ENCODE peak calls at places on chromosomes 1 and 21, in five cellular contexts. One of them, this sample, is unnamed.

GRCh38 chr1:10640843-10641553 is 155.4 kb downstream of the CASZ1 start:
- DNase-seq in lung microvascular endothelial cell: no peak
- DNase-seq in CD8-positive, alpha-beta memory T cell: no peak
- DNase-seq in omental fat pad: no peak
- DNase-seq in stimulated activated CD8-positive, alpha-beta memory T cell treated with anti-CD3 and anti-CD28 coated beads, Interleukin-15, amount 100 ng/mL, for 1 hour: no peak
- DNase-seq in this sample: no peak

GRCh38 chr1:186680031-186681012 is at the start of gene PTGS2:
- DNase-seq in lung microvascular endothelial cell: peak; percentile 95
- DNase-seq in CD8-positive, alpha-beta memory T cell: no peak
- DNase-seq in omental fat pad: peak; percentile 57
- DNase-seq in stimulated activated CD8-positive, alpha-beta memory T cell treated with anti-CD3 and anti-CD28 coated beads, Interleukin-15, amount 100 ng/mL, for 1 hour: no peak
- DNase-seq in this sample: no peak

GRCh38 chr1:65310078-65310587 is 790 bp downstream of the DNAJC6 start:
- DNase-seq in lung microvascular endothelial cell: no peak
- DNase-seq in CD8-positive, alpha-beta memory T cell: no peak
- DNase-seq in omental fat pad: no peak
- DNase-seq in stimulated activated CD8-positive, alpha-beta memory T cell treated with anti-CD3 and anti-CD28 coated beads, Interleukin-15, amount 100 ng/mL, for 1 hour: no peak
- DNase-seq in this sample: no peak

GRCh38 chr1:172167801-172168596 is 252.5 kb upstream of the C1orf105 start:
- DNase-seq in lung microvascular endothelial cell: no peak
- DNase-seq in CD8-positive, alpha-beta memory T cell: no peak
- DNase-seq in omental fat pad: no peak
- DNase-seq in stimulated activated CD8-positive, alpha-beta memory T cell treated with anti-CD3 and anti-CD28 coated beads, Interleukin-15, amount 100 ng/mL, for 1 hour: no peak
- DNase-seq in this sample: no peak

GRCh38 chr1:12580054-12580887 is 37.7 kb downstream of the DHRS3 start:
- DNase-seq in lung microvascular endothelial cell: no peak
- DNase-seq in CD8-positive, alpha-beta memory T cell: no peak
- DNase-seq in omental fat pad: no peak
- DNase-seq in stimulated activated CD8-positive, alpha-beta memory T cell treated with anti-CD3 and anti-CD28 coated beads, Interleukin-15, amount 100 ng/mL, for 1 hour: no peak
- DNase-seq in this sample: no peak

GRCh38 chr1:163035791-163036249 is 33.3 kb upstream of the RGS4 start:
- DNase-seq in lung microvascular endothelial cell: peak; percentile 14
- DNase-seq in CD8-positive, alpha-beta memory T cell: no peak
- DNase-seq in omental fat pad: no peak
- DNase-seq in stimulated activated CD8-positive, alpha-beta memory T cell treated with anti-CD3 and anti-CD28 coated beads, Interleukin-15, amount 100 ng/mL, for 1 hour: no peak
- DNase-seq in this sample: no peak

GRCh38 chr1:7589774-7590425 is 181.2 kb upstream of the VAMP3 start:
- DNase-seq in lung microvascular endothelial cell: no peak
- DNase-seq in CD8-positive, alpha-beta memory T cell: peak; percentile 19
- DNase-seq in omental fat pad: no peak
- DNase-seq in stimulated activated CD8-positive, alpha-beta memory T cell treated with anti-CD3 and anti-CD28 coated beads, Interleukin-15, amount 100 ng/mL, for 1 hour: no peak
- DNase-seq in this sample: no peak

GRCh38 chr1:85449356-85449755 is 15.6 kb downstream of the DDAH1 start:
- DNase-seq in lung microvascular endothelial cell: peak; percentile 22
- DNase-seq in CD8-positive, alpha-beta memory T cell: no peak
- DNase-seq in omental fat pad: no peak
- DNase-seq in stimulated activated CD8-positive, alpha-beta memory T cell treated with anti-CD3 and anti-CD28 coated beads, Interleukin-15, amount 100 ng/mL, for 1 hour: no peak
- DNase-seq in this sample: no peak

GRCh38 chr1:29825941-29826415 is 589.7 kb downstream of the PTPRU start:
- DNase-seq in lung microvascular endothelial cell: no peak
- DNase-seq in CD8-positive, alpha-beta memory T cell: no peak
- DNase-seq in omental fat pad: no peak
- DNase-seq in stimulated activated CD8-positive, alpha-beta memory T cell treated with anti-CD3 and anti-CD28 coated beads, Interleukin-15, amount 100 ng/mL, for 1 hour: no peak
- DNase-seq in this sample: no peak

GRCh38 chr1:94119796-94120590 is 955 bp downstream of the ABCA4 start:
- DNase-seq in lung microvascular endothelial cell: no peak
- DNase-seq in CD8-positive, alpha-beta memory T cell: no peak
- DNase-seq in omental fat pad: no peak
- DNase-seq in stimulated activated CD8-positive, alpha-beta memory T cell treated with anti-CD3 and anti-CD28 coated beads, Interleukin-15, amount 100 ng/mL, for 1 hour: no peak
- DNase-seq in this sample: no peak

GRCh38 chr1:65948609-65949229 is 156.0 kb downstream of the PDE4B start:
- DNase-seq in lung microvascular endothelial cell: peak; percentile 38
- DNase-seq in CD8-positive, alpha-beta memory T cell: no peak
- DNase-seq in omental fat pad: no peak
- DNase-seq in stimulated activated CD8-positive, alpha-beta memory T cell treated with anti-CD3 and anti-CD28 coated beads, Interleukin-15, amount 100 ng/mL, for 1 hour: no peak
- DNase-seq in this sample: no peak

GRCh38 chr21:46021978-46022544 is 40.5 kb downstream of the COL6A1 start:
- DNase-seq in lung microvascular endothelial cell: no peak
- DNase-seq in CD8-positive, alpha-beta memory T cell: no peak
- DNase-seq in omental fat pad: no peak
- DNase-seq in stimulated activated CD8-positive, alpha-beta memory T cell treated with anti-CD3 and anti-CD28 coated beads, Interleukin-15, amount 100 ng/mL, for 1 hour: no peak
- DNase-seq in this sample: no peak

GRCh38 chr1:99170516-99170915 is 93.8 kb upstream of the PLPPR4 start:
- DNase-seq in lung microvascular endothelial cell: no peak
- DNase-seq in CD8-positive, alpha-beta memory T cell: no peak
- DNase-seq in omental fat pad: no peak
- DNase-seq in stimulated activated CD8-positive, alpha-beta memory T cell treated with anti-CD3 and anti-CD28 coated beads, Interleukin-15, amount 100 ng/mL, for 1 hour: no peak
- DNase-seq in this sample: no peak

GRCh38 chr1:155698382-155699038 is 9.6 kb downstream of the DAP3 start:
- DNase-seq in lung microvascular endothelial cell: no peak
- DNase-seq in CD8-positive, alpha-beta memory T cell: no peak
- DNase-seq in omental fat pad: no peak
- DNase-seq in stimulated activated CD8-positive, alpha-beta memory T cell treated with anti-CD3 and anti-CD28 coated beads, Interleukin-15, amount 100 ng/mL, for 1 hour: no peak
- DNase-seq in this sample: no peak

GRCh38 chr1:51484591-51484990 is 34.5 kb downstream of the EPS15 start:
- DNase-seq in lung microvascular endothelial cell: no peak
- DNase-seq in CD8-positive, alpha-beta memory T cell: no peak
- DNase-seq in omental fat pad: no peak
- DNase-seq in stimulated activated CD8-positive, alpha-beta memory T cell treated with anti-CD3 and anti-CD28 coated beads, Interleukin-15, amount 100 ng/mL, for 1 hour: no peak
- DNase-seq in this sample: no peak

GRCh38 chr1:70039485-70039884 is 165.9 kb downstream of the LRRC40 start:
- DNase-seq in lung microvascular endothelial cell: no peak
- DNase-seq in CD8-positive, alpha-beta memory T cell: no peak
- DNase-seq in omental fat pad: no peak
- DNase-seq in stimulated activated CD8-positive, alpha-beta memory T cell treated with anti-CD3 and anti-CD28 coated beads, Interleukin-15, amount 100 ng/mL, for 1 hour: no peak
- DNase-seq in this sample: no peak

GRCh38 chr1:187237542-187237941 is 408.8 kb downstream of the PLA2G4A start:
- DNase-seq in lung microvascular endothelial cell: no peak
- DNase-seq in CD8-positive, alpha-beta memory T cell: no peak
- DNase-seq in omental fat pad: no peak
- DNase-seq in stimulated activated CD8-positive, alpha-beta memory T cell treated with anti-CD3 and anti-CD28 coated beads, Interleukin-15, amount 100 ng/mL, for 1 hour: no peak
- DNase-seq in this sample: no peak

GRCh38 chr1:242209063-242209462 is 210.2 kb upstream of the MAP1LC3C start:
- DNase-seq in lung microvascular endothelial cell: no peak
- DNase-seq in CD8-positive, alpha-beta memory T cell: no peak
- DNase-seq in omental fat pad: no peak
- DNase-seq in stimulated activated CD8-positive, alpha-beta memory T cell treated with anti-CD3 and anti-CD28 coated beads, Interleukin-15, amount 100 ng/mL, for 1 hour: no peak
- DNase-seq in this sample: no peak

GRCh38 chr1:205660361-205660760 is 19.9 kb downstream of the SLC45A3 start:
- DNase-seq in lung microvascular endothelial cell: no peak
- DNase-seq in CD8-positive, alpha-beta memory T cell: no peak
- DNase-seq in omental fat pad: no peak
- DNase-seq in stimulated activated CD8-positive, alpha-beta memory T cell treated with anti-CD3 and anti-CD28 coated beads, Interleukin-15, amount 100 ng/mL, for 1 hour: no peak
- DNase-seq in this sample: no peak

GRCh38 chr21:13827201-13827600 is 217.6 kb downstream of the POTED start:
- DNase-seq in lung microvascular endothelial cell: no peak
- DNase-seq in CD8-positive, alpha-beta memory T cell: no peak
- DNase-seq in omental fat pad: no peak
- DNase-seq in stimulated activated CD8-positive, alpha-beta memory T cell treated with anti-CD3 and anti-CD28 coated beads, Interleukin-15, amount 100 ng/mL, for 1 hour: no peak
- DNase-seq in this sample: no peak

GRCh38 chr1:83882906-83883305 is 116.0 kb downstream of the TTLL7 start:
- DNase-seq in lung microvascular endothelial cell: peak; percentile 61
- DNase-seq in CD8-positive, alpha-beta memory T cell: no peak
- DNase-seq in omental fat pad: no peak
- DNase-seq in stimulated activated CD8-positive, alpha-beta memory T cell treated with anti-CD3 and anti-CD28 coated beads, Interleukin-15, amount 100 ng/mL, for 1 hour: no peak
- DNase-seq in this sample: peak; percentile 2

GRCh38 chr1:210400043-210400840 is 71.5 kb downstream of the HHAT start:
- DNase-seq in lung microvascular endothelial cell: peak; percentile 58
- DNase-seq in CD8-positive, alpha-beta memory T cell: peak; percentile 59
- DNase-seq in omental fat pad: no peak
- DNase-seq in stimulated activated CD8-positive, alpha-beta memory T cell treated with anti-CD3 and anti-CD28 coated beads, Interleukin-15, amount 100 ng/mL, for 1 hour: no peak
- DNase-seq in this sample: peak; percentile 52

GRCh38 chr1:61680500-61680899 is 44.4 kb downstream of the TM2D1 start:
- DNase-seq in lung microvascular endothelial cell: no peak
- DNase-seq in CD8-positive, alpha-beta memory T cell: no peak
- DNase-seq in omental fat pad: no peak
- DNase-seq in stimulated activated CD8-positive, alpha-beta memory T cell treated with anti-CD3 and anti-CD28 coated beads, Interleukin-15, amount 100 ng/mL, for 1 hour: no peak
- DNase-seq in this sample: no peak

GRCh38 chr1:6028042-6028895 is 17.4 kb upstream of the KCNAB2 start:
- DNase-seq in lung microvascular endothelial cell: no peak
- DNase-seq in CD8-positive, alpha-beta memory T cell: peak; percentile 87
- DNase-seq in omental fat pad: no peak
- DNase-seq in stimulated activated CD8-positive, alpha-beta memory T cell treated with anti-CD3 and anti-CD28 coated beads, Interleukin-15, amount 100 ng/mL, for 1 hour: peak; percentile 27
- DNase-seq in this sample: no peak

GRCh38 chr1:197786280-197786679 is 11.0 kb upstream of the DENND1B start:
- DNase-seq in lung microvascular endothelial cell: no peak
- DNase-seq in CD8-positive, alpha-beta memory T cell: no peak
- DNase-seq in omental fat pad: no peak
- DNase-seq in stimulated activated CD8-positive, alpha-beta memory T cell treated with anti-CD3 and anti-CD28 coated beads, Interleukin-15, amount 100 ng/mL, for 1 hour: no peak
- DNase-seq in this sample: no peak

GRCh38 chr1:29129916-29130315 is 6.2 kb upstream of the TMEM200B start:
- DNase-seq in lung microvascular endothelial cell: no peak
- DNase-seq in CD8-positive, alpha-beta memory T cell: no peak
- DNase-seq in omental fat pad: no peak
- DNase-seq in stimulated activated CD8-positive, alpha-beta memory T cell treated with anti-CD3 and anti-CD28 coated beads, Interleukin-15, amount 100 ng/mL, for 1 hour: no peak
- DNase-seq in this sample: no peak

GRCh38 chr1:39981957-39982356 is 27.0 kb downstream of the MFSD2A start:
- DNase-seq in lung microvascular endothelial cell: no peak
- DNase-seq in CD8-positive, alpha-beta memory T cell: no peak
- DNase-seq in omental fat pad: no peak
- DNase-seq in stimulated activated CD8-positive, alpha-beta memory T cell treated with anti-CD3 and anti-CD28 coated beads, Interleukin-15, amount 100 ng/mL, for 1 hour: no peak
- DNase-seq in this sample: no peak

GRCh38 chr1:198849108-198849507 is 210.3 kb downstream of the PTPRC start:
- DNase-seq in lung microvascular endothelial cell: no peak
- DNase-seq in CD8-positive, alpha-beta memory T cell: no peak
- DNase-seq in omental fat pad: no peak
- DNase-seq in stimulated activated CD8-positive, alpha-beta memory T cell treated with anti-CD3 and anti-CD28 coated beads, Interleukin-15, amount 100 ng/mL, for 1 hour: no peak
- DNase-seq in this sample: no peak

GRCh38 chr1:36008546-36009197 is 75.2 kb upstream of the TEKT2 start:
- DNase-seq in lung microvascular endothelial cell: peak; percentile 90
- DNase-seq in CD8-positive, alpha-beta memory T cell: no peak
- DNase-seq in omental fat pad: no peak
- DNase-seq in stimulated activated CD8-positive, alpha-beta memory T cell treated with anti-CD3 and anti-CD28 coated beads, Interleukin-15, amount 100 ng/mL, for 1 hour: no peak
- DNase-seq in this sample: no peak

GRCh38 chr1:2541619-2542246 is 11.7 kb upstream of the HES5 start:
- DNase-seq in lung microvascular endothelial cell: peak; percentile 72
- DNase-seq in CD8-positive, alpha-beta memory T cell: no peak
- DNase-seq in omental fat pad: no peak
- DNase-seq in stimulated activated CD8-positive, alpha-beta memory T cell treated with anti-CD3 and anti-CD28 coated beads, Interleukin-15, amount 100 ng/mL, for 1 hour: no peak
- DNase-seq in this sample: no peak

GRCh38 chr1:32702599-32703478 is at the start of gene SYNC:
- DNase-seq in lung microvascular endothelial cell: peak; percentile 36
- DNase-seq in CD8-positive, alpha-beta memory T cell: no peak
- DNase-seq in omental fat pad: no peak
- DNase-seq in stimulated activated CD8-positive, alpha-beta memory T cell treated with anti-CD3 and anti-CD28 coated beads, Interleukin-15, amount 100 ng/mL, for 1 hour: no peak
- DNase-seq in this sample: no peak

GRCh38 chr21:42790520-42790919 is 88.8 kb downstream of the WDR4 start:
- DNase-seq in lung microvascular endothelial cell: no peak
- DNase-seq in CD8-positive, alpha-beta memory T cell: no peak
- DNase-seq in omental fat pad: no peak
- DNase-seq in stimulated activated CD8-positive, alpha-beta memory T cell treated with anti-CD3 and anti-CD28 coated beads, Interleukin-15, amount 100 ng/mL, for 1 hour: no peak
- DNase-seq in this sample: no peak

GRCh38 chr1:45566722-45567121 is 16.1 kb downstream of the AKR1A1 start:
- DNase-seq in lung microvascular endothelial cell: peak; percentile 45
- DNase-seq in CD8-positive, alpha-beta memory T cell: no peak
- DNase-seq in omental fat pad: no peak
- DNase-seq in stimulated activated CD8-positive, alpha-beta memory T cell treated with anti-CD3 and anti-CD28 coated beads, Interleukin-15, amount 100 ng/mL, for 1 hour: no peak
- DNase-seq in this sample: no peak

GRCh38 chr1:159936284-159936904 is 9.0 kb downstream of the IGSF9 start:
- DNase-seq in lung microvascular endothelial cell: peak; percentile 65
- DNase-seq in CD8-positive, alpha-beta memory T cell: peak; percentile 86
- DNase-seq in omental fat pad: peak; percentile 86
- DNase-seq in stimulated activated CD8-positive, alpha-beta memory T cell treated with anti-CD3 and anti-CD28 coated beads, Interleukin-15, amount 100 ng/mL, for 1 hour: peak; percentile 78
- DNase-seq in this sample: peak; percentile 60

GRCh38 chr1:81414417-81415087 is 386.2 kb upstream of the ADGRL2 start:
- DNase-seq in lung microvascular endothelial cell: peak; percentile 30
- DNase-seq in CD8-positive, alpha-beta memory T cell: no peak
- DNase-seq in omental fat pad: peak; percentile 34
- DNase-seq in stimulated activated CD8-positive, alpha-beta memory T cell treated with anti-CD3 and anti-CD28 coated beads, Interleukin-15, amount 100 ng/mL, for 1 hour: no peak
- DNase-seq in this sample: no peak

GRCh38 chr1:63935148-63935547 is 161.3 kb downstream of the ROR1 start:
- DNase-seq in lung microvascular endothelial cell: peak; percentile 3
- DNase-seq in CD8-positive, alpha-beta memory T cell: no peak
- DNase-seq in omental fat pad: no peak
- DNase-seq in stimulated activated CD8-positive, alpha-beta memory T cell treated with anti-CD3 and anti-CD28 coated beads, Interleukin-15, amount 100 ng/mL, for 1 hour: no peak
- DNase-seq in this sample: no peak

GRCh38 chr1:150083907-150084306 is 16.3 kb downstream of the VPS45 start:
- DNase-seq in lung microvascular endothelial cell: no peak
- DNase-seq in CD8-positive, alpha-beta memory T cell: no peak
- DNase-seq in omental fat pad: no peak
- DNase-seq in stimulated activated CD8-positive, alpha-beta memory T cell treated with anti-CD3 and anti-CD28 coated beads, Interleukin-15, amount 100 ng/mL, for 1 hour: no peak
- DNase-seq in this sample: no peak

GRCh38 chr1:23798662-23799142 is 1.9 kb downstream of the GALE start:
- DNase-seq in lung microvascular endothelial cell: no peak
- DNase-seq in CD8-positive, alpha-beta memory T cell: no peak
- DNase-seq in omental fat pad: no peak
- DNase-seq in stimulated activated CD8-positive, alpha-beta memory T cell treated with anti-CD3 and anti-CD28 coated beads, Interleukin-15, amount 100 ng/mL, for 1 hour: no peak
- DNase-seq in this sample: no peak

GRCh38 chr1:46612937-46613660 is 3.5 kb downstream of the MOB3C start:
- DNase-seq in lung microvascular endothelial cell: no peak
- DNase-seq in CD8-positive, alpha-beta memory T cell: no peak
- DNase-seq in omental fat pad: no peak
- DNase-seq in stimulated activated CD8-positive, alpha-beta memory T cell treated with anti-CD3 and anti-CD28 coated beads, Interleukin-15, amount 100 ng/mL, for 1 hour: no peak
- DNase-seq in this sample: no peak